ENCODE peak calls at places on chromosomes 11 and 22, in five cellular contexts. P is breast epithelium, M is Panc1, N is adipocyte, R is esophagus muscularis mucosa. U is an unnamed sample.

GRCh38 chr11:71120346-71120963 is 131.9 kb downstream of the SHANK2 start:
- DNase-seq in P (no peak), M (no peak), N (no peak), R (no peak), U (no peak)

GRCh38 chr11:17578958-17579357 is 31.9 kb downstream of the OTOG start:
- DNase-seq in P (peak; percentile 40), M (no peak), N (no peak), R (no peak), U (no peak)

GRCh38 chr11:58286249-58286648 is 18.2 kb upstream of the OR10W1 start:
- DNase-seq in P (no peak), M (peak; percentile 15), N (peak; percentile 29), R (no peak), U (peak; percentile 9)

GRCh38 chr11:63767415-63768231 is 952 bp downstream of the ZFTA start:
- DNase-seq in P (no peak), M (no peak), N (peak; percentile 90), R (no peak), U (peak; percentile 82)

GRCh38 chr11:2586793-2587131 is 113.0 kb downstream of the KCNQ1OT1 start:
- DNase-seq in P (no peak), M (no peak), N (no peak), R (peak; percentile 88), U (no peak)

GRCh38 chr11:43861141-43861540 is 19.5 kb upstream of the ALKBH3 start:
- DNase-seq in P (no peak), M (no peak), N (no peak), R (no peak), U (no peak)

GRCh38 chr11:122843281-122844150 is 5.2 kb downstream of the CRTAM start:
- DNase-seq in P (no peak), M (no peak), N (no peak), R (peak; percentile 66), U (no peak)

GRCh38 chr11:134756811-134757540 is 344.9 kb upstream of the B3GAT1 start:
- DNase-seq in P (no peak), M (no peak), N (no peak), R (peak; percentile 91), U (no peak)

GRCh38 chr11:13386567-13386966 is 76.5 kb downstream of the BTBD10 start:
- DNase-seq in P (no peak), M (no peak), N (no peak), R (no peak), U (no peak)

GRCh38 chr22:44678245-44678979 is 23.6 kb upstream of the PRR5 start:
- DNase-seq in P (no peak), M (no peak), N (no peak), R (no peak), U (no peak)

GRCh38 chr11:2838676-2839075 is 46.9 kb downstream of the CDKN1C start:
- DNase-seq in P (no peak), M (no peak), N (no peak), R (no peak), U (no peak)

GRCh38 chr11:96218901-96219300 is 124.1 kb downstream of the MAML2 start:
- DNase-seq in P (no peak), M (no peak), N (no peak), R (no peak), U (no peak)
- H3K4me1 ChIP-seq in P (peaks cover 28% of the 10 kb centered on the region), M (no peaks in the 10 kb centered on the region), N (peaks cover 36% of the 10 kb centered on the region), R (peaks cover 62% of the 10 kb centered on the region), U (peaks cover 19% of the 10 kb centered on the region)

DNA sequence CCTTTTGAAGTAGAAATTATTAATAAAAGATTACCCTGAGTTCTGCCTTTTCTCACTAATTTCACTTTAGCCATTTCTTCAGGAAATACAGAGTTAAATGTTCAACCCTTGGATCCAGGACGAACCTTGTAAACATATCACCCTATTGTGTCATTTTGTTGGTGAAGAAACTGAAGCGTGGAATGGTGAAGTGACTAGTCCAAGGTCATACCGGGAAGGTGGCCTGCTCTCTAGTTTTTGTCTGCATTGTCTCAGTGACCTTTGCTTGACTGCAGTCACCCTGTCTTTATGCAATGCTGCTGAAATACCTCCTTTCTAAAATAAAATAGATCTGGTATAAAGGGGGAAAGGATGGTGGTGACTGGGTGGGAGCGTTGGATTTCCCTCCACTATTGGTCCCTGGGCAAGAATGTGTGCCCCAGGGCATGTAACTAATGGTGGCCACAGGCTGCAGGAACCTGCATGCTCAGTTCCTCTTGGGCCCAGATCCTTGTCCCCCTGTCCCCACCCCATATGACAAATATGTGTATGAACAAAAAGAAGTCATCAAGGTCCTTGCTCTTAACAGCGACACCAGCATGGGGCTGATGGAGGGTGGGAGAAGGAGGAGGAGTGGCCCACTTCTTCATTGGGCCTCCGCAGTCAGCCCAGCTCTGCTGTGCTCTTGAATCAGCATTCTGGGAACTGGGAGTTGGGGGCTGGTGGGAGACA is 977 bp upstream of the SORL1-AS1 start:
- DNase-seq in P (no peak), M (no peak), N (no peak), R (no peak), U (no peak)
- H3K4me1 ChIP-seq in P (no peaks in the 10 kb centered on the region), M (peaks cover 28% of the 10 kb centered on the region), N (peaks cover 7% of the 10 kb centered on the region), R (peaks cover 27% of the 10 kb centered on the region), U (no peaks in the 10 kb centered on the region)

DNA sequence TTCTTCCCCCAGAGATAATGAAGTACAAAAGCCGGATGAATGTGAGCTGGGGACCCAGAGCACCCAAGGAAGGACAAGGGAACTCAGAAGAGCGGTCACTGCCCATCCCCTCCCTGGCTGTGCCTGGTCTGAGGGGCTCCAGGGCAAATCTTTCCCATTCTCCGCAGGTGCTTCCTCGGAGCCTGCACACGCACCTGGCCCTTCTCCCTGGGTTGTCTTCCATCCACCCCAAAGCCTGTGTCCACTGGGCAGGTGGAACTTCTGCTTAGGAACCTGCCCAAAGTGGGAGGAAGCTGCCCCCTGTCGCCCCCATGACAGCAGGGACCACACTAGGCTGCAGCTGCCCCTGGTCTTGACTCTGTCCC is 121.0 kb upstream of the FGF3 start:
- DNase-seq in P (no peak), M (no peak), N (no peak), R (no peak), U (no peak)
- H3K4me1 ChIP-seq in P (no peaks in the 10 kb centered on the region), M (no peaks in the 10 kb centered on the region), N (peaks cover 11% of the 10 kb centered on the region), R (peaks cover 10% of the 10 kb centered on the region), U (peaks cover 4% of the 10 kb centered on the region)

GRCh38 chr11:70080763-70081162 is 2.6 kb downstream of the ANO1 start:
- DNase-seq in P (peak; percentile 71), M (no peak), N (no peak), R (no peak), U (no peak)
- H3K4me1 ChIP-seq in P (peaks cover 23% of the 10 kb centered on the region), M (no peaks in the 10 kb centered on the region), N (no peaks in the 10 kb centered on the region), R (peaks cover 16% of the 10 kb centered on the region), U (no peaks in the 10 kb centered on the region)

GRCh38 chr11:65857500-65858353 is at the start of gene CFL1:
- DNase-seq in P (peak; percentile 99), M (no peak), N (peak; percentile 99), R (peak; percentile 99), U (peak; percentile 97)
- H3K4me1 ChIP-seq in P (peaks cover 16% of the 10 kb centered on the region), M (peaks cover 54% of the 10 kb centered on the region), N (peaks cover 46% of the 10 kb centered on the region), R (peaks cover 68% of the 10 kb centered on the region), U (peaks cover 32% of the 10 kb centered on the region)